ENCODE peak calls at places on chromosome 1, in nine cellular contexts. One of them, this sample, is unnamed.
A peak's percentile ranks its signal among the peaks of the same experiment; 100 is the strongest.

GRCh38 chr1:52920791-52921291 is 699 bp downstream of the ECHDC2 start:
- DNase-seq in activated T-cell treated with anti-CD3 and anti-CD28 coated beads for 1 hour: no peak
- DNase-seq in AG09319: no peak
- DNase-seq in A549: no peak
- DNase-seq in left ventricle myocardium inferior: peak; percentile 45
- DNase-seq in germinal center: no peak
- DNase-seq in SW480: no peak
- DNase-seq in kidney tubule cell: peak; percentile 23
- DNase-seq in COR-L47: no peak
- DNase-seq in this sample: peak; percentile 29

GRCh38 chr1:48007044-48007443 is 9.9 kb upstream of the TRABD2B start:
- DNase-seq in activated T-cell treated with anti-CD3 and anti-CD28 coated beads for 1 hour: no peak
- DNase-seq in AG09319: no peak
- DNase-seq in A549: peak; percentile 11
- DNase-seq in left ventricle myocardium inferior: no peak
- DNase-seq in germinal center: no peak
- DNase-seq in SW480: no peak
- DNase-seq in kidney tubule cell: peak; percentile 85
- DNase-seq in COR-L47: no peak
- DNase-seq in this sample: no peak

GRCh38 chr1:27137544-27138075 is 17.3 kb downstream of the SLC9A1 start:
- DNase-seq in activated T-cell treated with anti-CD3 and anti-CD28 coated beads for 1 hour: no peak
- DNase-seq in AG09319: no peak
- DNase-seq in A549: no peak
- DNase-seq in left ventricle myocardium inferior: peak; percentile 42
- DNase-seq in germinal center: no peak
- DNase-seq in SW480: no peak
- DNase-seq in kidney tubule cell: peak; percentile 59
- DNase-seq in COR-L47: no peak
- DNase-seq in this sample: no peak

GRCh38 chr1:35288761-35289160 is 20.3 kb downstream of the ZMYM4 start:
- DNase-seq in activated T-cell treated with anti-CD3 and anti-CD28 coated beads for 1 hour: no peak
- DNase-seq in AG09319: no peak
- DNase-seq in A549: no peak
- DNase-seq in left ventricle myocardium inferior: no peak
- DNase-seq in germinal center: no peak
- DNase-seq in SW480: peak; percentile 11
- DNase-seq in kidney tubule cell: peak; percentile 88
- DNase-seq in COR-L47: no peak
- DNase-seq in this sample: no peak

GRCh38 chr1:2190491-2190976 is 4.0 kb downstream of the FAAP20 start:
- DNase-seq in activated T-cell treated with anti-CD3 and anti-CD28 coated beads for 1 hour: no peak
- DNase-seq in AG09319: no peak
- DNase-seq in A549: no peak
- DNase-seq in left ventricle myocardium inferior: no peak
- DNase-seq in germinal center: no peak
- DNase-seq in SW480: no peak
- DNase-seq in kidney tubule cell: no peak
- DNase-seq in COR-L47: no peak
- DNase-seq in this sample: peak; percentile 48

GRCh38 chr1:109687641-109688499 is at the start of gene GSTM1:
- DNase-seq in activated T-cell treated with anti-CD3 and anti-CD28 coated beads for 1 hour: no peak
- DNase-seq in AG09319: no peak
- DNase-seq in A549: no peak
- DNase-seq in left ventricle myocardium inferior: no peak
- DNase-seq in germinal center: no peak
- DNase-seq in SW480: no peak
- DNase-seq in kidney tubule cell: no peak
- DNase-seq in COR-L47: no peak
- DNase-seq in this sample: no peak

GRCh38 chr1:247614625-247615024 is 9.2 kb downstream of the OR2G3 start:
- DNase-seq in activated T-cell treated with anti-CD3 and anti-CD28 coated beads for 1 hour: no peak
- DNase-seq in AG09319: no peak
- DNase-seq in A549: no peak
- DNase-seq in left ventricle myocardium inferior: no peak
- DNase-seq in germinal center: no peak
- DNase-seq in SW480: no peak
- DNase-seq in kidney tubule cell: no peak
- DNase-seq in COR-L47: no peak
- DNase-seq in this sample: no peak

GRCh38 chr1:109386054-109386717 is 11.5 kb downstream of the SORT1 start:
- DNase-seq in activated T-cell treated with anti-CD3 and anti-CD28 coated beads for 1 hour: no peak
- DNase-seq in AG09319: no peak
- DNase-seq in A549: no peak
- DNase-seq in left ventricle myocardium inferior: no peak
- DNase-seq in germinal center: no peak
- DNase-seq in SW480: no peak
- DNase-seq in kidney tubule cell: no peak
- DNase-seq in COR-L47: no peak
- DNase-seq in this sample: no peak

GRCh38 chr1:165376041-165376810 is 19.7 kb upstream of the LMX1A start:
- DNase-seq in activated T-cell treated with anti-CD3 and anti-CD28 coated beads for 1 hour: peak; percentile 8
- DNase-seq in AG09319: peak; percentile 75
- DNase-seq in A549: no peak
- DNase-seq in left ventricle myocardium inferior: peak; percentile 87
- DNase-seq in germinal center: no peak
- DNase-seq in SW480: no peak
- DNase-seq in kidney tubule cell: peak; percentile 95
- DNase-seq in COR-L47: peak; percentile 21
- DNase-seq in this sample: peak; percentile 92

This sample was measured in uterus.